ENCODE peak calls at places on chromosomes 11 and 22, in seven cellular contexts. One of them, this sample, is unnamed.

GRCh38 chr22:45918455-45919370 is 58.2 kb downstream of the WNT7B start:
- DNase-seq in psoas muscle: no peak
- DNase-seq in HAP-1: no peak
- DNase-seq in cardiac muscle cell: no peak
- DNase-seq in Caki2: no peak
- DNase-seq in 8988T: peak
- DNase-seq in COR-L47: no peak
- DNase-seq in this sample: no peak

GRCh38 chr11:128156486-128156885 is 430.9 kb downstream of the ETS1 start:
- DNase-seq in psoas muscle: no peak
- DNase-seq in HAP-1: no peak
- DNase-seq in cardiac muscle cell: no peak
- DNase-seq in Caki2: peak
- DNase-seq in 8988T: no peak
- DNase-seq in COR-L47: no peak
- DNase-seq in this sample: peak

GRCh38 chr11:789951-790350 is at the start of gene CEND1:
- DNase-seq in psoas muscle: peak
- DNase-seq in HAP-1: no peak
- DNase-seq in cardiac muscle cell: no peak
- DNase-seq in Caki2: no peak
- DNase-seq in 8988T: no peak
- DNase-seq in COR-L47: peak
- DNase-seq in this sample: peak

GRCh38 chr11:124752471-124753100 is 531 bp upstream of the VSIG2 start:
- DNase-seq in psoas muscle: no peak
- DNase-seq in HAP-1: no peak
- DNase-seq in cardiac muscle cell: no peak
- DNase-seq in Caki2: no peak
- DNase-seq in 8988T: no peak
- DNase-seq in COR-L47: no peak
- DNase-seq in this sample: no peak

GRCh38 chr11:113261709-113262475 is 52.5 kb upstream of the TTC12 start:
- DNase-seq in psoas muscle: no peak
- DNase-seq in HAP-1: no peak
- DNase-seq in cardiac muscle cell: no peak
- DNase-seq in Caki2: peak
- DNase-seq in 8988T: no peak
- DNase-seq in COR-L47: no peak
- DNase-seq in this sample: no peak

GRCh38 chr11:78336877-78337553 is 80.6 kb downstream of the GAB2 start:
- DNase-seq in psoas muscle: no peak
- DNase-seq in HAP-1: no peak
- DNase-seq in cardiac muscle cell: no peak
- DNase-seq in Caki2: no peak
- DNase-seq in 8988T: no peak
- DNase-seq in COR-L47: no peak
- DNase-seq in this sample: no peak

GRCh38 chr22:39396156-39396796 is 3.3 kb upstream of the TAB1 start:
- DNase-seq in psoas muscle: no peak
- DNase-seq in HAP-1: no peak
- DNase-seq in cardiac muscle cell: no peak
- DNase-seq in Caki2: no peak
- DNase-seq in 8988T: no peak
- DNase-seq in COR-L47: no peak
- DNase-seq in this sample: no peak

GRCh38 chr11:76626266-76626665 is 44.3 kb downstream of the LRRC32 start:
- DNase-seq in psoas muscle: no peak
- DNase-seq in HAP-1: no peak
- DNase-seq in cardiac muscle cell: no peak
- DNase-seq in Caki2: no peak
- DNase-seq in 8988T: no peak
- DNase-seq in COR-L47: no peak
- DNase-seq in this sample: no peak

GRCh38 chr11:11463397-11463796 is 110.3 kb upstream of the CSNK2A3 start:
- DNase-seq in psoas muscle: no peak
- DNase-seq in HAP-1: peak
- DNase-seq in cardiac muscle cell: no peak
- DNase-seq in Caki2: no peak
- DNase-seq in 8988T: no peak
- DNase-seq in COR-L47: no peak
- DNase-seq in this sample: no peak